ENCODE peak calls at places on chromosomes 5 and 9, in seven cellular contexts. C is fibroblast of the aortic adventitia, E is GM10248, G is transverse colon, Y is testis, X is HFF-Myc, Q is foreskin fibroblast. B is an unnamed sample.

GRCh38 chr9:133963166-133963565 is 29.0 kb downstream of the VAV2 start:
- DNase-seq in G (no peak), X (no peak), Y (no peak), E (no peak), Q (no peak), C (no peak), B (no peak)

GRCh38 chr9:129142115-129142514 is 30.9 kb downstream of the PTPA start:
- DNase-seq in X (no peak), Y (no peak), Q (no peak), C (no peak), E (no peak), G (no peak), B (no peak)

GRCh38 chr9:76230961-76231360 is 163.3 kb downstream of the RFK start:
- DNase-seq in Y (no peak), G (no peak), C (no peak), Q (no peak), X (no peak), E (no peak), B (no peak)

GRCh38 chr5:130992095-130992494 is 173.0 kb downstream of the HINT1 start:
- DNase-seq in G (no peak), Q (peak), E (no peak), X (peak), Y (no peak), C (peak), B (no peak)

GRCh38 chr5:157459715-157460599 is at the start of gene NIPAL4:
- DNase-seq in G (peak), E (peak), X (no peak), Y (no peak), C (no peak), Q (peak), B (no peak)

GRCh38 chr9:21684831-21685362 is 117.5 kb upstream of the MTAP start:
- DNase-seq in C (peak), Q (peak), E (no peak), X (no peak), Y (no peak), G (no peak), B (no peak)

GRCh38 chr9:130912932-130913598 is 16.5 kb upstream of the QRFP start:
- DNase-seq in Q (peak), Y (no peak), X (no peak), C (peak), G (no peak), E (no peak), B (no peak)

GRCh38 chr9:6525326-6526040 is 112.5 kb downstream of the UHRF2 start:
- DNase-seq in E (no peak), C (peak), G (no peak), X (no peak), Y (no peak), Q (no peak), B (no peak)

GRCh38 chr9:130235558-130236435 is 29.8 kb upstream of the HMCN2 start:
- DNase-seq in G (peak), C (peak), Y (peak), Q (peak), X (no peak), E (peak), B (peak)

GRCh38 chr9:85416720-85417119 is 325.0 kb downstream of the AGTPBP1 start:
- DNase-seq in Y (no peak), E (no peak), G (no peak), X (no peak), C (no peak), Q (no peak), B (no peak)

GRCh38 chr5:4339949-4340348 is 744.3 kb downstream of the IRX1 start:
- DNase-seq in E (no peak), Q (no peak), C (no peak), Y (no peak), G (no peak), X (no peak), B (no peak)

GRCh38 chr9:7177383-7177782 is 419.6 kb downstream of the KDM4C start:
- DNase-seq in C (peak), Y (no peak), E (no peak), G (no peak), X (no peak), Q (no peak), B (no peak)

GRCh38 chr5:67672633-67673032 is 476.0 kb upstream of the CD180 start:
- DNase-seq in Y (no peak), Q (peak), E (no peak), G (no peak), X (no peak), C (peak), B (no peak)

GRCh38 chr5:79200573-79201183 is 35.3 kb upstream of the JMY start:
- DNase-seq in X (no peak), C (peak), Y (no peak), E (peak), G (no peak), Q (peak), B (peak)

GRCh38 chr5:132500244-132500930 is 9.8 kb upstream of the IRF1 start:
- DNase-seq in Q (no peak), C (no peak), Y (no peak), G (no peak), X (no peak), E (no peak), B (no peak)

GRCh38 chr5:111512026-111512405 is 319 bp downstream of the STARD4 start:
- DNase-seq in C (peak), X (no peak), G (no peak), Q (peak), Y (peak), E (peak), B (no peak)

GRCh38 chr9:1837453-1838084 is 177.6 kb upstream of the SMARCA2 start:
- DNase-seq in Q (peak), C (peak), Y (peak), X (peak), G (peak), E (peak), B (no peak)

GRCh38 chr9:113386571-113387393 is 10.0 kb upstream of the HDHD3 start:
- DNase-seq in Y (no peak), Q (no peak), C (no peak), E (no peak), G (no peak), X (no peak), B (no peak)

GRCh38 chr9:69637801-69638200 is 34.4 kb downstream of the APBA1 start:
- DNase-seq in Q (peak), G (no peak), E (no peak), X (no peak), Y (no peak), C (peak), B (no peak)

DNA sequence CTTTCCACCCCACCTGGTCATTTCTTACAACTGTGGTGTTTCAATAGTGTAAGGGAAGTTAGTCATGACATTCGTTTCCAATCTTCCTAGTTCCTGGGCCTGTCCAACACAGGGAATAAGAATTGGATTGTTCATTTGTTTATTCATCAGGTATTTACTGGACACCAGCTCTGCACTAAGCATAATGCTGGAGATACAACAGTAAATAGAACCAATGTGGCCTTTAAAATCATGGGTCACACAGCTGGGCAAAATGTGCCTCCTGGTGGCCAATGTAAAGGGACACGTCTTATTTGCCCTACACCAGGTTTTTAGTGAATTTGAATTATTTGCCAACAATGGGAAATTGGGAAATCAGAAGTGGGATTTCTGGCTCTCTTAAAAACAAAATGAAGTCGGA is 10.4 kb downstream of the ABLIM3 start:
- DNase-seq in C (no peak), G (no peak), X (no peak), Y (no peak), E (no peak), Q (peak), B (no peak)
- TF ChIP-seq CTCF in C (peak), G (no peak), X (peak), Y (no peak), E (no peak), Q (peak), B (no peak)

GRCh38 chr5:150054569-150054968 is 31.8 kb downstream of the CSF1R start:
- DNase-seq in X (no peak), Y (no peak), C (no peak), E (no peak), G (no peak), Q (no peak), B (no peak)

GRCh38 chr5:150053231-150053626 is 33.1 kb downstream of the CSF1R start:
- DNase-seq in Q (peak), E (no peak), C (peak), G (no peak), Y (no peak), X (peak), B (no peak)

GRCh38 chr5:150051657-150052195 is 34.6 kb downstream of the CSF1R start:
- DNase-seq in Q (no peak), X (no peak), C (no peak), Y (no peak), E (no peak), G (no peak), B (no peak)

GRCh38 chr5:150053695-150054392 is 32.5 kb downstream of the CSF1R start:
- DNase-seq in Q (no peak), X (no peak), Y (no peak), E (no peak), C (no peak), G (no peak), B (no peak)

GRCh38 chr5:150052326-150053230 is 33.8 kb downstream of the CSF1R start:
- DNase-seq in X (no peak), E (no peak), C (no peak), G (no peak), Q (no peak), Y (no peak), B (no peak)
- TF ChIP-seq CTCF in X (no peak), E (no peak), C (no peak), G (no peak), Q (no peak), Y (no peak), B (no peak)

DNA sequence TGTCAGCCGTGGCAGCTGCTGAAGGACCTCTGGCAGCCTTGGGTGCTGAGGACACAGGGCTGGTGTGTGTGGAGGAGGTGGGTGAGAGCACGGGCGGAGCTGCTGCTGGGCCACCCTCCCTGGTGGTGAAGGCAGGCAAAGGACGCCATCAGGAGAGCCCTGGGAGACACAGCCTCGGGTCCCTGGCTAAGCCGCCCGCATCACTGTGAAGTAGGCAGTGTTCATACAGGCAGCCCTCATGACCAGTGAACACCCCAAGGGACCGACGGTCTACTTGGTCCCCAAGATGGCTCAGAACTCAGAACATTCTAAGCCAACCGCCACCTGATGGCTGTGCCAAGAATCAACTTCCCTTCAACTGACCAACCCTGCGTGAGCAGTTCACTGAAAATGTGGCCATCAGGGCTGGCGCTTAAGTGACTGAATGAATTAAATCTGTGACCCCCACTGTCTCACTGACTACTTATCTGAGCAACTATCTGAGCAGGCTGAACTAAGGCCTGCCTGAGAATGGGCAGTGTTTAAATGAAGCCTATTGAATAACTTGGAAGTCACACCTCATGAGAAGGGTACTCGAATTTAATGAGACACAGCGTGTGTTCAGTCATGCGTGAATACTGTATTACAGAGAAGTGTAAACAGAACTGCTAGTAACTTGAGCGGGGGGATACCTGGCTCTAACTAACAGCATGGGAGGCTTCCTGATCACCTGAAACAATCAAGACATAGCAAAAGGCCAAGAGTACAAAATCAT is 54.7 kb upstream of the SIMC1 start:
- DNase-seq in X (no peak), E (no peak), Y (peak), C (no peak), Q (no peak), G (no peak), B (no peak)
- TF ChIP-seq CTCF in X (no peak), E (no peak), Y (no peak), C (no peak), Q (no peak), G (no peak), B (no peak)

GRCh38 chr5:140041492-140042421 is 1.3 kb downstream of the NRG2 start:
- DNase-seq in C (peak), G (peak), Q (peak), X (no peak), Y (peak), E (peak), B (no peak)

GRCh38 chr5:140042551-140043507 is at the start of gene NRG2:
- DNase-seq in G (peak), C (peak), Q (peak), E (peak), Y (peak), X (no peak), B (peak)

GRCh38 chr5:140044041-140044440 is 942 bp upstream of the NRG2 start:
- DNase-seq in G (no peak), X (no peak), E (no peak), Q (peak), C (no peak), Y (no peak), B (no peak)

GRCh38 chr5:140041099-140041491 is 2.0 kb downstream of the NRG2 start:
- DNase-seq in X (no peak), Y (no peak), Q (no peak), E (no peak), G (no peak), C (no peak), B (no peak)

GRCh38 chr5:140043508-140043872 is 391 bp upstream of the NRG2 start:
- DNase-seq in E (peak), X (no peak), Y (peak), G (no peak), Q (no peak), C (no peak), B (no peak)
- TF ChIP-seq CTCF in E (no peak), X (peak), Y (no peak), G (no peak), Q (no peak), C (no peak), B (no peak)

GRCh38 chr9:115595951-115596742 is 478.2 kb upstream of the TNC start:
- DNase-seq in Y (no peak), C (peak), E (no peak), G (no peak), Q (peak), X (no peak), B (no peak)
- TF ChIP-seq CTCF in Y (no peak), C (no peak), E (no peak), G (no peak), Q (no peak), X (no peak), B (no peak)

DNA sequence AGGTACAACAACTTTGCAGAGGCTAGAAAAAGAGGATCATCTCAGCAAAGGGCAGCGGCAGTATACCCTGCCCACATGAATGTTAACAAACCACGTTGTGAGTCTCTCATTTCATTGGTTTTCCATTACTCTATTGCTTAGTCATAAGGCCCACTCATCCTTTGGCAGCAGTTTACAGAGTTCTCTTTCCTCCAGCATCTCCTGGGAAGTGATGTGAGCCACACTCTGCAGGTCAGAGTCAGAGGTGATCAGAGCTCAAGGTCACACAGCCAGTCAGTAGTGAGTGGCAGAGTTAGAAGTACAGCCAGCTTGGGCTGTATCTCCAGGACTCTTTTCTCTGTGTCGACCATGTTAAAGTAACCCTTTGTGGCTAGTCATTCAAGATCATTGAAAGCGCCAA is 599.6 kb upstream of the GRAMD2B start:
- DNase-seq in Y (no peak), C (peak), Q (peak), G (no peak), X (peak), E (no peak), B (no peak)
- TF ChIP-seq CTCF in Y (no peak), C (no peak), Q (no peak), G (no peak), X (no peak), E (no peak), B (no peak)

GRCh38 chr5:108148715-108149139 is 233.2 kb downstream of the FBXL17 start:
- DNase-seq in C (peak), G (no peak), Q (peak), X (no peak), Y (peak), E (no peak), B (no peak)
- TF ChIP-seq CTCF in C (peak), G (peak), Q (peak), X (peak), Y (peak), E (peak), B (no peak)

DNA sequence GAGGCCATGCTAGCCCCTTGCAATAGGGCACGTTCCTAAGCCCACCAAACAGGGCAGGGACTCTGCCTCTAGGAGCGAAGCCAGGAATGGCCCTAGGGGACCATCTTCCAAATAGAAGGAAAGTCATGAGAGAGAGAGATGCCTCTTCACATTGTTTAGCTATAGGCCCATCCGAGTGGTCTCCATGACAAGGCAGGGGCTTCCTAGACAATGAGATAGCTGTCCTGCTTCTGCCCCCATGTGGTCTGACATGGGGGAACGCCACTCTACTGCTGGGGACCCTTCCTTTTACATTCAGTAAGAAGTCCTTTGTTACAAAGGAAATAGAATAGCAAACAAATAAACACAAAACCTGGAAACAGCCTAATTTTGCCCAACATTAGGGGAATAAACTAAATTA is 17.9 kb upstream of the KIF4B start:
- DNase-seq in Y (no peak), C (no peak), E (no peak), X (no peak), Q (no peak), G (no peak), B (no peak)
- TF ChIP-seq CTCF in Y (no peak), C (no peak), E (peak), X (peak), Q (no peak), G (no peak), B (no peak)

GRCh38 chr5:127564002-127564769 is 46.7 kb downstream of the PRRC1 start:
- DNase-seq in Q (peak), Y (peak), G (peak), C (peak), X (peak), E (peak), B (peak)
- TF ChIP-seq CTCF in Q (peak), Y (peak), G (peak), C (peak), X (peak), E (peak), B (peak)

GRCh38 chr5:116142495-116142894 is 57.7 kb downstream of the COMMD10 start:
- DNase-seq in X (no peak), G (no peak), Q (no peak), Y (no peak), C (no peak), E (no peak), B (no peak)
- TF ChIP-seq CTCF in X (no peak), G (no peak), Q (no peak), Y (no peak), C (no peak), E (no peak), B (no peak)